ENCODE peak calls at places on chromosomes 1 and 21, in six cellular contexts. S is keratinocyte; J is MM.1S; I is CD8-positive, alpha-beta memory T cell; F is suprapubic skin; N is cardiac fibroblast. C is an unnamed sample.

GRCh38 chr21:43585514-43585913 is 73.8 kb downstream of the HSF2BP start:
- DNase-seq in S (no peak), J (no peak), I (no peak), F (no peak), N (peak), C (no peak)

GRCh38 chr1:195394567-195394966 is 1213.7 kb downstream of the KCNT2 start:
- DNase-seq in S (no peak), J (no peak), I (no peak), F (no peak), N (no peak), C (no peak)

GRCh38 chr21:32523463-32523862 is 61.9 kb downstream of the TCP10L start:
- DNase-seq in S (no peak), J (no peak), I (no peak), F (no peak), N (no peak), C (no peak)

GRCh38 chr1:44294588-44295007 is 60.5 kb downstream of the ERI3 start:
- DNase-seq in S (no peak), J (no peak), I (no peak), F (no peak), N (peak), C (no peak)

GRCh38 chr21:34336245-34336644 is 27.6 kb upstream of the KCNE2 start:
- DNase-seq in S (no peak), J (no peak), I (no peak), F (peak), N (peak), C (no peak)

GRCh38 chr1:172585348-172585747 is 52.4 kb downstream of the SUCO start:
- DNase-seq in S (peak), J (no peak), I (no peak), F (no peak), N (peak), C (no peak)

GRCh38 chr1:117171900-117172501 is 38.7 kb downstream of the VTCN1 start:
- DNase-seq in S (no peak), J (no peak), I (no peak), F (no peak), N (peak), C (no peak)

GRCh38 chr21:14989359-14989758 is 75.4 kb downstream of the NRIP1 start:
- DNase-seq in S (no peak), J (no peak), I (no peak), F (no peak), N (peak), C (no peak)

GRCh38 chr1:54401799-54402198 is 4.4 kb downstream of the SSBP3 start:
- DNase-seq in S (no peak), J (no peak), I (no peak), F (no peak), N (no peak), C (no peak)

GRCh38 chr1:54404263-54404662 is 1.9 kb downstream of the SSBP3 start:
- DNase-seq in S (no peak), J (no peak), I (no peak), F (no peak), N (no peak), C (no peak)

GRCh38 chr1:54403808-54404261 is 2.4 kb downstream of the SSBP3 start:
- DNase-seq in S (no peak), J (no peak), I (no peak), F (no peak), N (peak), C (no peak)

GRCh38 chr1:54402896-54403295 is 3.3 kb downstream of the SSBP3 start:
- DNase-seq in S (no peak), J (no peak), I (no peak), F (no peak), N (no peak), C (no peak)

GRCh38 chr1:54403377-54403776 is 2.8 kb downstream of the SSBP3 start:
- DNase-seq in S (no peak), J (no peak), I (no peak), F (no peak), N (no peak), C (no peak)
- H3K4me3 ChIP-seq in S (no peak), J (no peak), I (peak), F (peak), N (no peak), C (no peak)

GRCh38 chr1:148318123-148318899 is 164.8 kb downstream of the PPIAL4G start:
- DNase-seq in S (no peak), J (peak), I (peak), F (no peak), N (peak), C (peak)

GRCh38 chr1:148318900-148319242 is 164.2 kb downstream of the PPIAL4G start:
- DNase-seq in S (no peak), J (no peak), I (no peak), F (no peak), N (no peak), C (no peak)

GRCh38 chr1:148315081-148315811 is 163.2 kb upstream of the NBPF11 start:
- DNase-seq in S (no peak), J (peak), I (no peak), F (no peak), N (peak), C (no peak)

DNA sequence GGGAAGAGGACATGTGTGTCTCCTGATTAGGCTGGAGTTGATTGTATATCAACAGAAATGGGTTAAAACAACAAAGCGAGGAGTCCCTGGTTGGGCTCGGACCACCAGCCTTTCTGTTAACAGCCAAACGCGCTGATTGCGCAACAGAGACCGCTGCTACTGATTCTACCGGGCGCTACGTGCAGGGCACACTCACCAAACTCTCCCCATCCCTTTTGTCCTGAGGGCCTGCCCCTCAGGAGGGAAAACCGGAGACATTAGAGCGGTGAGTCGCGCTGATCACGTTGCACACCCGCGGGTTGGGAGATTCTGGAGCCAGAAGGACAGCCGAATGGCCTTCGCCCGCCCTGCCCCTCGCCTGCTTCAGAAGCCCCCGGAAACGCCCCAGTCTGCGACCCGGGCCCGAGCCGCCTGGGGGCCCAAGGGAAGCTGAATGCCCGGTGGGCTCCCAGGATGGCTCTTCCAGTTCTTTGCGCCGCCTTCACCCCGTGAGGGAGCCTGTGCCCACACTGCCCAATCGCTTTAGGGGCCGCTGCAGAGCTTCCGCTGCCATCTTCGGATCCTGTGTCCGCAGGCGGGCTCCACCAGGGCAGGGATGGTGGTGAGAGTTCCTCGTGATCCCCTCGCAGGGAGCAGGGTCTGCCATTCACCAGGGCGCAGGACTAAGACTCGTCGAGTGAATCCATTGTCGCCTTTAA is 165.4 kb upstream of the NBPF11 start:
- DNase-seq in S (no peak), J (no peak), I (no peak), F (no peak), N (no peak), C (no peak)
- H3K4me3 ChIP-seq in S (no peak), J (no peak), I (peak), F (peak), N (peak), C (no peak)

GRCh38 chr1:199010492-199010891 is 371.7 kb downstream of the PTPRC start:
- DNase-seq in S (no peak), J (no peak), I (peak), F (no peak), N (no peak), C (peak)
- H3K4me3 ChIP-seq in S (no peak), J (no peak), I (no peak), F (no peak), N (no peak), C (peak)

GRCh38 chr1:15405106-15405850 is 4.4 kb upstream of the EFHD2 start:
- DNase-seq in S (no peak), J (no peak), I (no peak), F (no peak), N (no peak), C (no peak)
- H3K4me3 ChIP-seq in S (no peak), J (no peak), I (no peak), F (no peak), N (no peak), C (no peak)

GRCh38 chr1:93716974-93717373 is 35.3 kb upstream of the BCAR3 start:
- DNase-seq in S (peak), J (no peak), I (no peak), F (no peak), N (peak), C (peak)
- H3K4me3 ChIP-seq in S (no peak), J (no peak), I (no peak), F (no peak), N (no peak), C (no peak)

GRCh38 chr1:52751589-52752306 is 25.5 kb downstream of the ZYG11B start:
- DNase-seq in S (no peak), J (no peak), I (no peak), F (no peak), N (peak), C (no peak)
- H3K4me3 ChIP-seq in S (no peak), J (no peak), I (no peak), F (no peak), N (no peak), C (no peak)

DNA sequence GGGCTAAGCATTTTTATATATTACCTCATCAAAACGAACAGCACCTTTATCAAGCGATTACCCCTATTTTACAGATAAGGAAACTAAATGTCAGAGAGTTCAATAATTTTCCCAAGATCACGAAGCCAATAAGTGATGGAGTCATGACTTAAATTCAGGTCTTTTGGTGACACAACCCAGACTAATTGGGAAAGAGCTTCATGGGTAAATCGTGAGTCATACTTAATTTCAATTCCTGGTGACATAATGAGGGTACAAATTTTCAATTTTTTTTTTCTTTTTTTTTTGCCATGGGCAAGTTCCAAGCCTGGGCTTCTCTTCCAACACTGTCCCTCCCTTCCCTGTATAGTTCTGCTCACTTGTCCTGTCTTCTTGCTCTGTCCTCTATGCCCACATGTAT is 30.1 kb upstream of the IL10 start:
- DNase-seq in S (no peak), J (no peak), I (no peak), F (no peak), N (peak), C (no peak)
- H3K4me3 ChIP-seq in S (no peak), J (no peak), I (no peak), F (no peak), N (no peak), C (no peak)

GRCh38 chr21:38913120-38913975 is 107.6 kb downstream of the ETS2 start:
- DNase-seq in S (no peak), J (no peak), I (no peak), F (peak), N (peak), C (no peak)
- H3K4me3 ChIP-seq in S (no peak), J (no peak), I (no peak), F (peak), N (no peak), C (no peak)